ENCODE peak calls at places on chromosomes 12 and 14, in six cellular contexts. K, E, N, A, S and B are unnamed samples.

GRCh38 chr12:10540776-10541205 is 35.1 kb downstream of the EIF2S3B start:
- DNase-seq in S (no peak), N (peak; percentile 27), E (no peak), K (no peak), A (no peak), B (no peak)

GRCh38 chr14:85464135-85464534 is 65.8 kb upstream of the FLRT2 start:
- DNase-seq in N (no peak), E (no peak), A (no peak), S (no peak), K (no peak), B (no peak)

GRCh38 chr12:42326466-42327226 is 679 bp downstream of the PPHLN1 start:
- DNase-seq in A (peak; percentile 8), E (no peak), K (no peak), N (peak; percentile 84), S (no peak), B (no peak)

GRCh38 chr12:84113666-84114065 is 798.9 kb downstream of the SLC6A15 start:
- DNase-seq in N (no peak), E (no peak), K (no peak), S (no peak), A (no peak), B (no peak)

GRCh38 chr14:68637106-68638021 is 155.5 kb downstream of the ZFP36L1 start:
- DNase-seq in A (no peak), S (no peak), E (no peak), N (peak; percentile 68), K (no peak), B (no peak)

GRCh38 chr12:124524231-124524925 is 43.0 kb downstream of the NCOR2 start:
- DNase-seq in E (no peak), S (no peak), N (peak; percentile 90), A (no peak), K (no peak), B (no peak)

GRCh38 chr12:63706336-63706735 is 38.0 kb upstream of the DPY19L2 start:
- DNase-seq in N (no peak), E (no peak), K (no peak), S (no peak), A (no peak), B (no peak)

GRCh38 chr14:75822522-75823288 is 159.1 kb downstream of the TGFB3 start:
- DNase-seq in S (no peak), A (no peak), N (peak; percentile 93), E (no peak), K (no peak), B (peak; percentile 53)

GRCh38 chr12:93002278-93003054 is 73.4 kb upstream of the EEA1 start:
- DNase-seq in N (peak; percentile 98), S (peak; percentile 75), E (no peak), K (no peak), A (no peak), B (no peak)

GRCh38 chr12:42780671-42781070 is 191.1 kb upstream of the PRICKLE1 start:
- DNase-seq in N (no peak), A (no peak), K (no peak), S (no peak), E (no peak), B (no peak)

GRCh38 chr14:26598081-26598671 is 343 bp upstream of the NOVA1 start:
- DNase-seq in K (peak; percentile 71), A (peak; percentile 77), S (peak; percentile 88), N (peak; percentile 87), E (peak; percentile 88), B (peak; percentile 61)

GRCh38 chr12:69066420-69067373 is 133.7 kb upstream of the CPM start:
- DNase-seq in E (no peak), K (peak; percentile 14), A (no peak), N (no peak), S (no peak), B (no peak)

GRCh38 chr12:45878630-45879255 is 111.6 kb downstream of the SCAF11 start:
- DNase-seq in K (no peak), A (no peak), S (no peak), E (no peak), N (peak; percentile 8), B (no peak)

GRCh38 chr12:99911076-99911475 is 73.7 kb downstream of the ANKS1B start:
- DNase-seq in A (peak; percentile 5), K (no peak), N (peak; percentile 95), S (peak; percentile 82), E (peak; percentile 36), B (peak; percentile 60)

GRCh38 chr14:64723691-64724577 is 19.7 kb downstream of the PLEKHG3 start:
- DNase-seq in A (no peak), K (no peak), S (no peak), N (peak; percentile 46), E (peak; percentile 34), B (no peak)

GRCh38 chr14:81561084-81561775 is 27.6 kb upstream of the SEL1L start:
- DNase-seq in S (no peak), E (no peak), A (no peak), K (no peak), N (no peak), B (no peak)

GRCh38 chr14:81562818-81563217 is 29.2 kb upstream of the SEL1L start:
- DNase-seq in S (no peak), N (no peak), E (no peak), A (no peak), K (no peak), B (no peak)

GRCh38 chr14:81571437-81571836 is 37.8 kb upstream of the SEL1L start:
- DNase-seq in A (no peak), N (no peak), K (no peak), S (no peak), E (no peak), B (no peak)

DNA sequence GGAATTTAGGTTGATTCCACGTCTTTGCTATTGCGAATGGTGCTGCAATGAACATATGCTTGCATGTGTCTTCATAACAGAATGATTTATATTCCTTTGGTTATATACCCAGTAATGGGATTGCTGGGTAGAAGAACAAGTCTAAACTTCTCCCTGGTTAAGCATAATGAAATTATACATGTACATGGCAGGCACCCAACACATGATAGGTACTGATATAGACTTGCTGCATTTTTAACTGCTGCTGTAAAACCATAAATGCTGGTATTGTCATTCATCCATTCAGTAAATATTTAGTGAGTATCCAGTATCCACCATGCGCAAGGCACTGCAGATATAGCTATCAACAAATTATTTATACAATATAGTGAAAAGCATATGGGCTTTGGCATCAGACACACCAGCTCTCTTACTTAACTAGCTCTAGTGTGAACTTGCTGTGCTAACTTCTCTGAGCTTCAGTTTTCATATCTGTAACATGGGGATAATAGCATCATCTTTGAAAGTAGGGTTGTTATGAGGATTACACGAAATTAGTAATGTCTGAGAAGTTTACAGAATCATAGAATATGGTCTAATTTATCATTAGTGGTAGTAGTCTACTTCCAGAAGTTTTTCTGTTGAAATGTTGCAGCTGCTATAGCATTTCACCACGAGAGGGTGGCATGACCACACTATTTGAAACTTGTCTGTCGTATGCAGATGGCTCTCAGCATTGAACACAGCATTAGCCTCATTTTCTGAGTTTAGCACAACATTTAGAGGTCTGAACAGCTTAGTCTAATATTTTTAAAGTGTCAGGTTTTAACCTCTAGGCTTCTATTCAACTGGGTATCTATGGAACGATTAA is 32.0 kb upstream of the SEL1L start:
- DNase-seq in S (no peak), A (peak; percentile 24), E (no peak), K (no peak), N (no peak), B (no peak)
- TF ChIP-seq CTCF in S (peak; percentile 74), A (peak; percentile 75), E (peak; percentile 38), K (peak; percentile 65), N (peak; percentile 42), B (peak; percentile 42)

GRCh38 chr14:20652996-20653975 is 11.8 kb upstream of the OR6S1 start:
- DNase-seq in N (peak; percentile 27), E (no peak), S (no peak), A (peak; percentile 32), K (no peak), B (no peak)

GRCh38 chr14:20658246-20658645 is 16.8 kb upstream of the OR6S1 start:
- DNase-seq in N (no peak), K (no peak), A (no peak), S (no peak), E (no peak), B (no peak)

GRCh38 chr14:20657216-20658211 is 16.0 kb upstream of the OR6S1 start:
- DNase-seq in A (peak; percentile 56), K (no peak), N (no peak), E (no peak), S (no peak), B (no peak)

GRCh38 chr14:20656274-20656673 is 14.8 kb upstream of the OR6S1 start:
- DNase-seq in E (no peak), A (no peak), N (no peak), K (no peak), S (no peak), B (no peak)

GRCh38 chr14:20655851-20656250 is 14.4 kb upstream of the OR6S1 start:
- DNase-seq in E (no peak), N (no peak), A (no peak), S (no peak), K (no peak), B (no peak)
- H3K27me3 ChIP-seq in E (no peaks in the 10 kb centered on the region), N (peaks cover 2% of the 10 kb centered on the region), A (peaks cover 23% of the 10 kb centered on the region), S (peaks cover 5% of the 10 kb centered on the region), K (peaks cover 94% of the 10 kb centered on the region), B (peaks cover 51% of the 10 kb centered on the region)

DNA sequence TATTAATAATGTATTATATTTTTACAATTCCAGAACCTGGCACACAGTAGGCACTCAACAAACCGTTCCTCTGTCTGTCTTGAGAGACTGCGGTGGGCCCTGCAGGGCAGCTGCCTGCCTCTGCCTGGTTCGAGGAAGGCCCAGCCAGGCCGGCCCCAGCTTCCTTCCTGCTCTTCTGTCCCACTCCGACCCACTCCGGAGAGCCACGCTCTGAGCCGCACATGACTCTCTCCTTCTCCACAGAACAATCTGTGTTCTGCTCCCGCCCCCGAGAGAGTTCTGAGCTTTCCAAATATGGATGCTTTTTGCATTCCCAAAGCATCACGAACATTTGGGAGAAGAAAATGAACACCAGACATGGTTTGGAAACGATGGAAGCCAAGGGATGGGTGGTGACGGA is 57.3 kb downstream of the TTC7B start:
- DNase-seq in N (no peak), S (peak; percentile 82), E (peak; percentile 79), K (peak; percentile 61), A (no peak), B (no peak)
- H3K4me3 ChIP-seq in N (peak overlapping the region; percentile 33), S (peak overlapping the region; percentile 54), E (peak overlapping the region; percentile 67), K (peak overlapping the region; percentile 59), A (peak overlapping the region; percentile 53), B (no peak overlapping the region)

GRCh38 chr12:103858953-103859601 is 18.0 kb upstream of the NT5DC3 start:
- DNase-seq in A (peak; percentile 67), S (peak; percentile 95), E (peak; percentile 84), K (peak; percentile 25), N (peak; percentile 99), B (peak; percentile 96)
- TF ChIP-seq CTCF in A (no peak), S (no peak), E (no peak), K (no peak), N (peak; percentile 3), B (no peak)

GRCh38 chr14:94411638-94412037 is 23.2 kb upstream of the SERPINA1 start:
- DNase-seq in K (no peak), A (peak; percentile 40), N (no peak), E (no peak), S (no peak), B (no peak)

GRCh38 chr14:94406910-94407309 is 18.5 kb upstream of the SERPINA1 start:
- DNase-seq in N (no peak), A (no peak), S (no peak), K (no peak), E (no peak), B (no peak)

GRCh38 chr14:94405481-94405880 is 17.1 kb upstream of the SERPINA1 start:
- DNase-seq in A (no peak), S (no peak), N (no peak), E (no peak), K (no peak), B (no peak)

GRCh38 chr14:94407906-94408305 is 19.5 kb upstream of the SERPINA1 start:
- DNase-seq in N (peak; percentile 59), K (no peak), A (no peak), E (no peak), S (no peak), B (no peak)

GRCh38 chr14:94408546-94409095 is 20.2 kb upstream of the SERPINA1 start:
- DNase-seq in A (no peak), E (no peak), S (no peak), K (no peak), N (no peak), B (no peak)
- H3K27me3 ChIP-seq in A (no peaks in the 10 kb centered on the region), E (peaks cover 5% of the 10 kb centered on the region), S (no peaks in the 10 kb centered on the region), K (no peaks in the 10 kb centered on the region), N (no peaks in the 10 kb centered on the region), B (no peaks in the 10 kb centered on the region)